ENCODE peak calls at places on chromosomes 3 and 15, in seven cellular contexts. I is OCI-LY7, D is HepG2, K is IMR-90, M is hepatocyte, P is H9, E is neural progenitor cell. R is an unnamed sample. For H4K20me1, the result is how much of the 10 kb centered on the place peaks cover.

GRCh38 chr3:101020616-101021015 is 27.4 kb upstream of the ABI3BP start:
- DNase-seq in I (no peak), D (no peak), K (peak), M (no peak), P (no peak), E (no peak), R (no peak)

GRCh38 chr15:31525988-31526665 is 199.5 kb downstream of the KLF13 start:
- DNase-seq in I (no peak), D (no peak), K (no peak), M (no peak), P (no peak), E (no peak), R (no peak)

GRCh38 chr3:142213298-142213697 is 12.1 kb downstream of the GK5 start:
- DNase-seq in I (no peak), D (no peak), K (no peak), M (peak), P (no peak), E (no peak), R (no peak)

GRCh38 chr3:114649331-114649730 is 355.5 kb downstream of the TIGIT start:
- DNase-seq in I (no peak), D (peak), K (peak), M (no peak), P (no peak), E (no peak), R (peak)

GRCh38 chr3:166471074-166471753 is 634.0 kb upstream of the BCHE start:
- DNase-seq in I (no peak), D (no peak), K (no peak), M (no peak), P (no peak), E (no peak), R (no peak)

GRCh38 chr3:3133490-3133889 is 6.8 kb downstream of the TRNT1 start:
- DNase-seq in I (no peak), D (no peak), K (peak), M (no peak), P (no peak), E (no peak), R (no peak)

GRCh38 chr3:52120576-52121458 is 33.4 kb downstream of the POC1A start:
- DNase-seq in I (no peak), D (no peak), K (no peak), M (peak), P (no peak), E (no peak), R (no peak)

GRCh38 chr3:14837864-14838263 is 19.1 kb downstream of the FGD5 start:
- DNase-seq in I (no peak), D (no peak), K (no peak), M (peak), P (no peak), E (no peak), R (no peak)

GRCh38 chr15:64146885-64147681 is 4.4 kb upstream of the SNX22 start:
- DNase-seq in I (no peak), D (peak), K (peak), M (no peak), P (no peak), E (peak), R (no peak)

GRCh38 chr3:186059192-186059591 is 49.7 kb downstream of the ETV5 start:
- DNase-seq in I (no peak), D (no peak), K (no peak), M (no peak), P (no peak), E (no peak), R (no peak)

GRCh38 chr3:48406443-48407431 is 23.1 kb downstream of the PLXNB1 start:
- DNase-seq in I (no peak), D (no peak), K (no peak), M (no peak), P (no peak), E (no peak), R (no peak)

GRCh38 chr15:93302080-93302765 is 213.2 kb upstream of the RGMA start:
- DNase-seq in I (no peak), D (no peak), K (no peak), M (no peak), P (no peak), E (no peak), R (no peak)

GRCh38 chr15:56428821-56429458 is 36.0 kb downstream of the MNS1 start:
- DNase-seq in I (peak), D (peak), K (peak), M (peak), P (no peak), E (peak), R (no peak)

GRCh38 chr15:34693053-34693744 is 61.6 kb downstream of the GJD2 start:
- DNase-seq in I (no peak), D (no peak), K (peak), M (no peak), P (no peak), E (no peak), R (no peak)

GRCh38 chr3:162487138-162487537 is 990.5 kb downstream of the OTOL1 start:
- DNase-seq in I (no peak), D (no peak), K (peak), M (no peak), P (no peak), E (no peak), R (no peak)

GRCh38 chr3:181694805-181695660 is 16.7 kb upstream of the SOX2 start:
- DNase-seq in I (no peak), D (no peak), K (no peak), M (peak), P (peak), E (peak), R (peak)

GRCh38 chr3:51933471-51934138 is 8.1 kb downstream of the RRP9 start:
- DNase-seq in I (no peak), D (no peak), K (no peak), M (no peak), P (no peak), E (no peak), R (no peak)

GRCh38 chr3:170508876-170509275 is 77.0 kb downstream of the SLC7A14 start:
- DNase-seq in I (no peak), D (no peak), K (no peak), M (no peak), P (no peak), E (no peak), R (no peak)

GRCh38 chr15:73862276-73862675 is 11.1 kb upstream of the TBC1D21 start:
- DNase-seq in I (no peak), D (no peak), K (no peak), M (no peak), P (peak), E (peak), R (no peak)

GRCh38 chr3:18295171-18295920 is 129.8 kb downstream of the SATB1 start:
- DNase-seq in I (peak), D (peak), K (peak), M (peak), P (peak), E (peak), R (peak)

GRCh38 chr15:62624541-62625399 is 417.8 kb upstream of the TPM1 start:
- DNase-seq in I (no peak), D (no peak), K (peak), M (no peak), P (no peak), E (peak), R (no peak)

GRCh38 chr15:37933685-37934084 is 755 bp upstream of the TMCO5A start:
- DNase-seq in I (no peak), D (no peak), K (peak), M (peak), P (no peak), E (no peak), R (no peak)

GRCh38 chr15:88657326-88658069 is 18.7 kb downstream of the ISG20 start:
- DNase-seq in I (no peak), D (no peak), K (peak), M (peak), P (peak), E (peak), R (no peak)

GRCh38 chr3:19232566-19232965 is 84.3 kb downstream of the KCNH8 start:
- DNase-seq in I (no peak), D (no peak), K (no peak), M (no peak), P (no peak), E (no peak), R (no peak)

GRCh38 chr3:143277531-143277930 is 158.0 kb downstream of the CHST2 start:
- DNase-seq in I (no peak), D (no peak), K (no peak), M (no peak), P (no peak), E (no peak), R (no peak)

GRCh38 chr3:183265713-183266417 is 12.8 kb downstream of the B3GNT5 start:
- DNase-seq in I (no peak), D (peak), K (peak), M (peak), P (no peak), E (peak), R (peak)

GRCh38 chr3:114274929-114275328 is 18.9 kb upstream of the TIGIT start:
- DNase-seq in I (no peak), D (no peak), K (peak), M (no peak), P (no peak), E (no peak), R (no peak)

GRCh38 chr15:96201696-96202095 is 128.8 kb upstream of the NR2F2 start:
- DNase-seq in I (no peak), D (no peak), K (no peak), M (no peak), P (no peak), E (no peak), R (no peak)

GRCh38 chr3:98563661-98564281 is 29.6 kb downstream of the CPOX start:
- DNase-seq in I (peak), D (no peak), K (peak), M (no peak), P (no peak), E (no peak), R (no peak)

GRCh38 chr15:100158368-100158767 is 183.4 kb downstream of the ADAMTS17 start:
- DNase-seq in I (no peak), D (no peak), K (no peak), M (no peak), P (no peak), E (peak), R (no peak)

GRCh38 chr3:55654123-55654787 is 167.1 kb upstream of the WNT5A start:
- DNase-seq in I (peak), D (no peak), K (no peak), M (no peak), P (no peak), E (no peak), R (no peak)

GRCh38 chr3:11143476-11143875 is 10.8 kb upstream of the HRH1 start:
- DNase-seq in I (no peak), D (no peak), K (peak), M (no peak), P (no peak), E (no peak), R (no peak)

GRCh38 chr3:98741121-98741716 is 21.9 kb upstream of the ST3GAL6 start:
- DNase-seq in I (no peak), D (peak), K (peak), M (peak), P (no peak), E (no peak), R (peak)

DNA sequence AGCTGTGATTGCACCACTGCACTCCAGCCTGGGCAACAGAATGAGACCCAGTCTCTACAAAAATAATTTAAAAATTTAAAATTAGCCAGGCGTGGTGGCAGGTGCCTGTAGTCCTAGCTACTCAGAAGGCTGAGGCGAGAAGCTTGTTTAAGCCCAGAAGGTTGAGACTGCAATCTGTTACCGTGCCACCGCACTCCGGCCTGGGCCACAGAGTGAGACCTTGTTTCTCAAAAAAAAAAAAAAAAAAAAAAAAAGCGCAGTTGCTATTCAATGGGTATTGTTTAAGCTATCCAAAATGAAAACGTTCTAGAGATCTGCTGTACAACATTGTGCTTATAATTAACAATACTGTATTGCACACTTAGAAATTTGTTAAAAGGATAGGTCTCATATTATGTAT is 24.0 kb downstream of the ZNF148 start:
- DNase-seq in I (no peak), D (no peak), K (no peak), M (no peak), P (no peak), E (no peak), R (no peak)
- H4K20me1 ChIP-seq in I (under half), D (under half), K (half or more), M (half or more), P (under half), E (under half), R (under half)

GRCh38 chr15:47586653-47587224 is 130.6 kb upstream of the SEMA6D start:
- DNase-seq in I (no peak), D (no peak), K (no peak), M (no peak), P (no peak), E (no peak), R (no peak)

GRCh38 chr15:47577476-47577875 is 139.8 kb upstream of the SEMA6D start:
- DNase-seq in I (no peak), D (no peak), K (no peak), M (no peak), P (no peak), E (no peak), R (no peak)

GRCh38 chr15:47587938-47588817 is 129.1 kb upstream of the SEMA6D start:
- DNase-seq in I (no peak), D (no peak), K (no peak), M (peak), P (no peak), E (peak), R (no peak)

GRCh38 chr15:47576921-47577474 is 140.3 kb upstream of the SEMA6D start:
- DNase-seq in I (no peak), D (no peak), K (peak), M (no peak), P (no peak), E (no peak), R (no peak)

DNA sequence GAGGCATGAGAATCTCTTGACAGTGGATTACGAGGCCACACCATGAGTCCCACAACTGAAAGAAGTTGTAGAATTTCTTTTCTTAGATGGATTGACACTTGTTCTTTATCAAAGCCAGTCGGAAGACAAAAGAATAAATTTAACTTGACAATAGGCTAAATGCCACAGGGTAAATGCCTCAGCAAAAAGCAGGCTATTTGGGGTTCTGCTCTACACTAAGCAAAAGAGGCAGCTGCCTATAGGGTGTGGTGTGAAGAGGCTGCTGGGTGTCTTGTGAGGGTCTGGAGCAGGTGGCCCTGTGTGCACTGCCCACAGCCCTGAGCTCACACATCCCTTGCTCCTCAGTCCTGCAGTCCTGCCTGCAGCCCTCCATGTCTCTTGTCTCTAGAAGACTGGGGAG is 135.0 kb upstream of the SEMA6D start:
- DNase-seq in I (no peak), D (no peak), K (no peak), M (no peak), P (no peak), E (peak), R (no peak)
- H3K4me2 ChIP-seq in I (no peak), D (no peak), K (no peak), M (no peak), P (no peak), E (peak), R (no peak)

DNA sequence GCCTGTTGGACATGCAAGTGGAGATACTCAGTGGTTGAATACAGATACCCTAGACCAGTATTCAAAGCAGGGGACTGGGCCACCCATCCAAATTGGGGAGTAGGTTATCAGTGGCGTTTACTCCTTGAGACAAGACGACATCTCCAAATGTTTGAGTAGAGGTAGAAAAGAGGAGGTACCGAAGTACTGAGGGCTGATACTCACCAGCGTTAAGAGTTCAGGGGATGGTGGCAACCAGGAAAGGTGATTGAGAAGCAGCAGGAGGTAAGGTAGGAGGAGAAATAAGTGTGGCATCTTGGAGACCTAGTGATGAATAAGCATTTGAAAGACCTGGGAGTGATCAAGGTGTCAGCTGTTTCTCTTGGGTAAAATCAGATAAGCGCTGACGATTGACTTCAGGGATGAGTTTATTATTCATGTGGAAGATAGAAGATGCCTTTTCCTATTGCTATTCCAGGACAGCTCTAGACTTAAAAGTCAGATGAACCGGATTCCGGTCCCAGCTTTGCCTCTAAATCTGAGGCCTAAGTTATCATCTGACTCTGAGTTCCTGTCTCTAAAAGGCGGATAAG is 96.3 kb downstream of the GHSR start:
- DNase-seq in I (no peak), D (no peak), K (no peak), M (no peak), P (no peak), E (no peak), R (peak)
- H4K20me1 ChIP-seq in I (under half), D (under half), K (under half), M (under half), P (under half), E (under half), R (under half)

GRCh38 chr3:72223628-72224027 is 438.7 kb upstream of the PROK2 start:
- DNase-seq in I (no peak), D (no peak), K (no peak), M (no peak), P (no peak), E (no peak), R (no peak)

GRCh38 chr3:72223116-72223515 is 438.2 kb upstream of the PROK2 start:
- DNase-seq in I (no peak), D (no peak), K (no peak), M (no peak), P (no peak), E (no peak), R (no peak)

GRCh38 chr3:72229952-72230351 is 445.0 kb upstream of the PROK2 start:
- DNase-seq in I (no peak), D (no peak), K (no peak), M (no peak), P (no peak), E (no peak), R (no peak)

GRCh38 chr3:72227536-72228070 is 442.7 kb upstream of the PROK2 start:
- DNase-seq in I (no peak), D (no peak), K (no peak), M (no peak), P (no peak), E (no peak), R (no peak)

GRCh38 chr3:72224804-72225509 is 440.0 kb upstream of the PROK2 start:
- DNase-seq in I (peak), D (no peak), K (no peak), M (no peak), P (no peak), E (no peak), R (no peak)
- H3K4me2 ChIP-seq in I (no peak), D (no peak), K (no peak), M (no peak), P (no peak), E (no peak), R (no peak)